ENCODE peak calls at places on chromosomes 13 and 19, in nine cellular contexts. B is tibial artery; W is T-cell; J is RWPE1; N is AG04450; X is AG09309; P is uterus; Q is activated gamma-delta T cell treated with anti-CD3 and anti-CD28 coated beads, Interleukin-2, amount 50 U/mL, for 16 hours; C is posterior cingulate gyrus. R is an unnamed sample.

GRCh38 chr13:112859817-112860190 is 109.2 kb upstream of the MCF2L start:
- DNase-seq in B (no peak), W (no peak), J (peak; percentile 7), N (peak; percentile 46), X (no peak), P (no peak), Q (no peak), C (peak; percentile 38), R (peak; percentile 46)

GRCh38 chr19:45999653-46000121 is 4.4 kb downstream of the CCDC61 start:
- DNase-seq in B (no peak), W (no peak), J (no peak), N (no peak), X (no peak), P (peak; percentile 49), Q (no peak), C (peak; percentile 50), R (no peak)

GRCh38 chr13:75724742-75725504 is 88.8 kb downstream of the LMO7 start:
- DNase-seq in B (no peak), W (no peak), J (no peak), N (no peak), X (no peak), P (no peak), Q (no peak), C (no peak), R (no peak)

GRCh38 chr19:32708457-32708856 is 11.1 kb upstream of the TDRD12 start:
- DNase-seq in B (no peak), W (no peak), J (no peak), N (no peak), X (no peak), P (no peak), Q (no peak), C (no peak), R (no peak)

GRCh38 chr13:85132986-85133385 is 666.2 kb downstream of the SLITRK6 start:
- DNase-seq in B (no peak), W (no peak), J (no peak), N (no peak), X (no peak), P (no peak), Q (no peak), C (no peak), R (no peak)

GRCh38 chr13:44263920-44264610 is 109.6 kb upstream of the SERP2 start:
- DNase-seq in B (no peak), W (no peak), J (no peak), N (no peak), X (peak; percentile 29), P (peak; percentile 39), Q (no peak), C (no peak), R (no peak)

GRCh38 chr19:18541258-18541991 is 1.9 kb downstream of the FKBP8 start:
- DNase-seq in B (no peak), W (no peak), J (no peak), N (no peak), X (no peak), P (no peak), Q (no peak), C (no peak), R (no peak)

GRCh38 chr13:79995334-79995733 is 345.6 kb downstream of the SPRY2 start:
- DNase-seq in B (no peak), W (no peak), J (peak; percentile 41), N (no peak), X (peak; percentile 63), P (no peak), Q (no peak), C (no peak), R (no peak)

GRCh38 chr19:41321600-41322270 is 11.8 kb downstream of the CCDC97 start:
- DNase-seq in B (no peak), W (no peak), J (no peak), N (no peak), X (no peak), P (peak; percentile 59), Q (no peak), C (no peak), R (peak; percentile 90)

GRCh38 chr19:50708179-50708879 is 11.3 kb downstream of the SHANK1 start:
- DNase-seq in B (no peak), W (no peak), J (no peak), N (no peak), X (no peak), P (no peak), Q (no peak), C (no peak), R (no peak)

GRCh38 chr19:29526730-29527499 is 1.1 kb downstream of the VSTM2B start:
- DNase-seq in B (no peak), W (no peak), J (no peak), N (no peak), X (no peak), P (no peak), Q (no peak), C (peak; percentile 66), R (no peak)

GRCh38 chr13:41596190-41596589 is 138.8 kb downstream of the RGCC start:
- DNase-seq in B (no peak), W (no peak), J (no peak), N (no peak), X (no peak), P (no peak), Q (no peak), C (no peak), R (no peak)

R was measured in H54.